ENCODE peak calls at places on chromosome 3, in five cellular contexts. X, L, N, E and S are unnamed samples.

GRCh38 chr3:112653881-112654300 is 12.9 kb upstream of the CCDC80 start:
- DNase-seq in X (peak), L (no peak), N (no peak), E (peak), S (no peak)

GRCh38 chr3:64456674-64457073 is 231.1 kb downstream of the ADAMTS9 start:
- DNase-seq in X (no peak), L (no peak), N (no peak), E (no peak), S (no peak)

GRCh38 chr3:127484601-127485388 is 105.7 kb downstream of the TPRA1 start:
- DNase-seq in X (peak), L (peak), N (no peak), E (peak), S (peak)

GRCh38 chr3:143843607-143844006 is 4.7 kb downstream of the SLC9A9 start:
- DNase-seq in X (no peak), L (no peak), N (no peak), E (no peak), S (no peak)

GRCh38 chr3:159751754-159752153 is 236.9 kb upstream of the IL12A start:
- DNase-seq in X (no peak), L (no peak), N (no peak), E (no peak), S (no peak)

GRCh38 chr3:27713066-27713400 is 9.1 kb downstream of the EOMES start:
- DNase-seq in X (no peak), L (no peak), N (no peak), E (no peak), S (no peak)

GRCh38 chr3:71069797-71070196 is 513.7 kb downstream of the FOXP1 start:
- DNase-seq in X (peak), L (peak), N (peak), E (peak), S (peak)

GRCh38 chr3:127628788-127629456 is at the start of gene PODXL2:
- DNase-seq in X (peak), L (peak), N (peak), E (peak), S (peak)

GRCh38 chr3:179421500-179421899 is 29.8 kb downstream of the GNB4 start:
- DNase-seq in X (peak), L (peak), N (peak), E (peak), S (peak)

GRCh38 chr3:169931747-169932520 is 20.6 kb downstream of the SAMD7 start:
- DNase-seq in X (no peak), L (no peak), N (peak), E (no peak), S (peak)
- H3K4me3 ChIP-seq in X (no peak), L (no peak), N (peak), E (no peak), S (peak)

DNA sequence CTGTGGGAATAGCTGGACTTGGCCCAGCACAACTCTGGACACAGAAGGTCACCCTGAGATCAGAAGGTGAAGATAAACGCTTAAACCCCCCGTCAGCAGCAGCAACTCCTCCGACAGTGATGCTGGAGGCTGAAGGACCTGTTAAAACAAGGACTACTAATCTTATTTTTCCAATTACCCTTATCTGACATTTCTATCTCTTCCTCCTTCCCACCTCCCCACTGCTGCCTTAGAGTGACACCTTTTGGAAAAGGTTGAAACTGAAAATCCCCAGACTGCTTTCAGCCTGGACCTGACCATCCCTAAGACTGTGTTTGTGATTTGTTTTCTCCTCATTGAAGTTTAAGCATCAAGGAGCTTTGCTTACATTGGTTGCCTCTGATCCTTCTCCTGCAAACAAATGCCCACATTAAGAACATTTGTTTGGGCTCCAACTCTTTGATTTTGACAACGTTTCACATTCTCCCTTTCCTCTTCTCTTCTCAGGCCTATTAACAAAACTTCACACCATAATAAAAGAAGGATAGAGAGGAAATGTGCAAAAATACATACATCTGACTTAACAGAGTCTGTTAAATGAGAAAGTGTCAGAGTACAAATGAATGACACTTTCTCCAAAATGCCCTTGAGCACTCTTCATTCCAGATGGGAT is 410.6 kb upstream of the WNT5A start:
- DNase-seq in X (no peak), L (peak), N (peak), E (no peak), S (no peak)
- TF ChIP-seq CTCF in X (no peak), L (peak), N (peak), E (no peak), S (peak)

DNA sequence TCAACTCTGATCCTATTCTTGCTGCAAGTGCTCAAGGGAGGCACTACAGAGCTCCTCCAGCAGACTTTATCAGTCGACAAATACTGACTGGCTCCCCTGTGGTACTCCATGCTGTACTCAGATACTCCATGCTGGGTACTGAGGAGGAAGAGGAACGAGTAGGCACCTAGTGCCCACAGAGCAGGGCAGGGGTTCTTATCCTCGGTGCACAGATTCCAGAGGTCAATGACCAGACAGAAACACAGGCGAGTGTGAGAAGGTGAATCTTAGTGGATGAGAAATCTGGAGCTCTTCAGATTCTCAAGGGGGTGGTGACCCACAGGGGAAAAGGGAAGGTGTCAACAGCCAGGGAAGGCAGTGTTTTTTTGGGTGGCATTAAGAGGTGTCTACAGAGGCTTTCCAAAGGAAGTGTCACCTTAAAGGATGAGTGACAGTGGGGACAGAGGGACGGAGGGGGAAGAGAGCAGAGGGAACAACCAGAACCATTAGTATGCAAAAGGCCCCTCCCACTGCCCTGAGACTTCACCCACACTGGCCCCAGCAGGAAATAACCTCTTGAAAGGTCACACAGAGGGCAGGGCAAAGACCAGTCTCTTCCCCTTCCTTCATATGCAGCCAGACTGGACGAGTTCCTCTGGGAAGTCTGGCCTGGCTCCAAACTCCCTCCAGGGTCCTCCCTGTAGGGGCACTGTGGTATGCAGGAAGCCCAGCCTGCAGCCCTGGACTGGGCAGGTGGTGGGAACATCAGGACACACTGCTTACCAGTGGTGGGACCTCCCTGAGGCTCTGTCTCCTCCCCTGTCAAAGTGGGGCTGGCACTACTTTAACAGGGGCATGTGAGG is 27.5 kb downstream of the CCDC12 start:
- DNase-seq in X (peak), L (no peak), N (no peak), E (no peak), S (peak)
- H3K4me3 ChIP-seq in X (no peak), L (no peak), N (no peak), E (no peak), S (no peak)

DNA sequence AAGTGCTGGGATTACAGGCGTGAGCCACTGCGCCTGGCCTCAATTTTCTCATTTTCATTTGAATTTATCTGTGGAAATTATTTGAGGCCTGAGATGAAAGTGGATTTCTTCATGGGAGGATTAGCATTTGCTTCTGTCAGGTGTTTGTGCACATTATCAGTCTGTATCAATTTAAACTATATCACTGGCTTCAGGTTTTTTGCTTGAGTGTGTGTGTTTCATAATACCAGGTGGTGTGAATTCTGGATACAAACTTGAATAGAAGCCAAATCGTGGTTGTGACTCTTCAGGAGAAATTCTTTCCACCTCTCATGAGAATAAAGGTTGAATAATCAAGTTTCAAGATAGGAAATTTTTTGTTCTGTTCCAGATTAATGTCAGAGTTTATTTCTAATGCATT is 56.4 kb downstream of the CGGBP1 start:
- DNase-seq in X (no peak), L (no peak), N (no peak), E (no peak), S (no peak)
- TF ChIP-seq CTCF in X (no peak), L (no peak), N (no peak), E (no peak), S (no peak)

GRCh38 chr3:105867690-105868449 is 942 bp downstream of the CBLB start:
- DNase-seq in X (no peak), L (no peak), N (no peak), E (peak), S (no peak)

GRCh38 chr3:105869531-105869833 is 670 bp upstream of the CBLB start:
- DNase-seq in X (no peak), L (no peak), N (no peak), E (no peak), S (no peak)

GRCh38 chr3:105869982-105870381 is 1.2 kb upstream of the CBLB start:
- DNase-seq in X (no peak), L (no peak), N (no peak), E (no peak), S (no peak)

GRCh38 chr3:105868450-105868744 is 415 bp downstream of the CBLB start:
- DNase-seq in X (peak), L (peak), N (no peak), E (peak), S (peak)

DNA sequence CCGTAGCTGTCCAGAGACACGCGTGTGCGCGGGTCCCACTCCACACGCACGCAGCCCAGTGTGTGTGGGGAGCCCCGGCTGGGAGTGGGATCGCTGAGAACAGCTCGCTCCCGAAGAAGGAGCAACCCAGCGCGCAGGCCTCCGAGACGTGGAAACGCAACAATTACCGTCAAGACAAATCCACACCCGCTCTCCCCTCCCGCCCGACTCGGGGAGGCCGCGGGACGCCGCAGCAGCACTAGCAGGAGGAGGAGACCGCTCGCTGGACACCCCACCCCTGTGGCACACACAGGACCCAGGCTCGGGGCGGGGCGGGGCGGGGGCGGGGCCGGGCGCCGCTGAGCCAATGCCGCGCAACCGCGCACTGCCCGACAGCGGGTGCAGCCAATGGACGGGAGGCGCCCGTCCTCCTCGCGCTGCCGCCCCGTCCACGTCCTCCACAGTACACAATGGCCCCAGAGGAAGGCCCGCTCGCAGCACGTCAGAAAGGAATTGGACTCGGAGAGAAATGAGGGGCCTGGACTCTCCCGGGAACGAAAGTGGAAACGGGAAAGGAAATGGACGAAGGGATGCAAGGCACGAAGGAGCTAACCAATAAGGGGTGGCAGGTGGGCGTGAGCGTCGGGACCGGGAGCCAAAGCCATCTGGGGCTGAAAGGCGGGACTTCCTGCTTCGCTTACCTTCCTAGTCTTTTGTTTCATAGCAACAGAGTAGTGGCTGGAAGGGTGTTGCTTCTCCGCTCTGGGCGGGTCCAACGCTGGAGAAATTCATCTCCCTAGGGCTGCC is at the start of gene CBLB:
- DNase-seq in X (peak), L (peak), N (peak), E (peak), S (peak)
- H3K4me3 ChIP-seq in X (peak), L (peak), N (peak), E (peak), S (peak)

DNA sequence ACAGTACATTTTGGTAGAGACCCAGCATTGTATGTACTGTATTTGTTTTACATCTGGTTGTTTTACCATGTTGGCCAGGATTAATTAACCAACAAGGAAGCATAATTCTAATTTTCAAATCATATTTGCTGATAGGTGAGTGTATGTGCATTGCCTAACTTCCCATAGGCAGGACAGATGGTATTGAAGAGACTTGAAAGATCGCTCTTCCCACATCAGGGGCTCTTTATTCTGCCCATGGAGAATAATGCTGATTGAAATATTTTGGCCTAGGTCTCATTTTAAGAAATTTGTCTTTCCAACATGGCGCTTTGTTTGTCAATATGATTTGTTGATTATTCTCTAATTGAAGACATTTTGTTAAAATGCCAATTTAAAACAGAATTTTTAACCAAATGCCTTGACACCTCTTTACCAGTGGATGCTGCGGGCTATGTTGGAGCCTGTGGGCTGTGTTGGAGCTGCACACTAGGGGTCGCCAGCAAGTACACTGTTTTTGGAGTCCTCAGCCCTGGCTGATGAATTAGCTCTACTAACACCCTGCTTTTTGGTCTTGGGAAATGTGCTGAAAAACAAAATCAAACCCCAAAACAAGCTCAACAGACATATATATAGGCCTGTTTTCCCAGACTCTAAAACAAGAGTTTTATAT is 5.3 kb downstream of the P2RY12 start:
- DNase-seq in X (peak), L (peak), N (peak), E (peak), S (peak)
- TF ChIP-seq CTCF in X (peak), L (peak), N (peak), E (peak), S (peak)

GRCh38 chr3:80043226-80043625 is 275.4 kb upstream of the ROBO1 start:
- DNase-seq in X (no peak), L (no peak), N (no peak), E (no peak), S (no peak)

GRCh38 chr3:80035021-80035420 is 267.2 kb upstream of the ROBO1 start:
- DNase-seq in X (no peak), L (no peak), N (no peak), E (no peak), S (no peak)

GRCh38 chr3:80040113-80040512 is 272.3 kb upstream of the ROBO1 start:
- DNase-seq in X (no peak), L (no peak), N (no peak), E (no peak), S (no peak)
- H3K4me3 ChIP-seq in X (no peak), L (no peak), N (no peak), E (no peak), S (no peak)

GRCh38 chr3:47163990-47164848 is at the start of gene SETD2:
- DNase-seq in X (peak), L (peak), N (peak), E (peak), S (peak)
- TF ChIP-seq CTCF in X (peak), L (peak), N (peak), E (peak), S (peak)

DNA sequence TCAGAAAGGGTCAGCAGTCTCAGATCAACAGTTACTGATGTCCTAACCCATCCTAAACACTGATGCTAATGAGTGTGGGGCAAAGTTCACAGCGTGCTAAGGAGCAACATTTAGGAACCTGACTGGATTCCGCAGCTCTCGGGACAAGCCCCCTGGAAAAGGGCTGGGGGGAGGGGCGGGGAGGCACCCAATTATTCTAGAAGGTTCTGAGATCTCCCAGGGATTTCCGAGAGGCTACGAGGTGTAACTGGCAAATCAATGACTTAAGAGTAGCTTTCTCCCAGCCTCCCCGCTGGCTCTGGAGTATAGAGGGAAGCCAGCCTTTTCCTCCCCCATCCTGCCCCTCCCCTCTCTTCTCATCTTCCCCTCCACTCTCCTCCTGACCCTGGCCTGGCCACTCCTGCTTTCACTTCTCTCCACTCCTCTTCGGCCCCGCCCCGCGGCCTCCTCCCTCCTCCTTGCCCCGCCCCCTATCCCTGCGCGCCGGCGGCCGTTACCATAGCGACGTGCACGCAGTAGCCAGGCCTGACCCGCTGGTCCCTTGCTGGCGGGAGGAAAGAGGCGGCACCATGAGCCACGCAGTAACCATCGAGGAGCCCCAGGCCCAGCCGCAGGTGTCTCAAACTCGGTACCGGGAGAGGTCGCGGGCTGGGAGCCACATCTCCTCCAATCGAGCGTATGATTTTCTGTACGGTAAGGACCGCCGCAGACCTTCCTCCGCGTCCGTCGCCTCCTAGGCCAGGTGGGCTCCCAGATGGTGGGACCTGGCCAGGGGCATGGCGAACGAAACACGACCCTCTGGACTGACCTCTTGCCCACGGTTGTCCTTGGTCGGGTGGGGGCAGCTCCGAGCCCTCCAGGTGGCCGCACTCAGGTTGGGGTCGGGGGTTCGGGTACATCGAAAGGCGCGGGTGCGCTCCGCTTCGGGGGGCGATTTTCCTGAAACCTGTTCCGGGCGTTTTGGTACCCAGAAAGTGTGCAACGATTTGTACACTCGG is at the start of gene CFAP91:
- DNase-seq in X (peak), L (peak), N (no peak), E (peak), S (peak)
- H3K4me3 ChIP-seq in X (peak), L (peak), N (no peak), E (peak), S (peak)

GRCh38 chr3:58331593-58332152 is 1.0 kb upstream of the PXK start:
- DNase-seq in X (no peak), L (no peak), N (no peak), E (no peak), S (no peak)

GRCh38 chr3:58335432-58335947 is 2.8 kb downstream of the PXK start:
- DNase-seq in X (no peak), L (no peak), N (no peak), E (no peak), S (no peak)

GRCh38 chr3:58334013-58334321 is 1.3 kb downstream of the PXK start:
- DNase-seq in X (no peak), L (no peak), N (no peak), E (no peak), S (no peak)

GRCh38 chr3:58332575-58333179 is at the start of gene PXK:
- DNase-seq in X (peak), L (peak), N (peak), E (peak), S (peak)

DNA sequence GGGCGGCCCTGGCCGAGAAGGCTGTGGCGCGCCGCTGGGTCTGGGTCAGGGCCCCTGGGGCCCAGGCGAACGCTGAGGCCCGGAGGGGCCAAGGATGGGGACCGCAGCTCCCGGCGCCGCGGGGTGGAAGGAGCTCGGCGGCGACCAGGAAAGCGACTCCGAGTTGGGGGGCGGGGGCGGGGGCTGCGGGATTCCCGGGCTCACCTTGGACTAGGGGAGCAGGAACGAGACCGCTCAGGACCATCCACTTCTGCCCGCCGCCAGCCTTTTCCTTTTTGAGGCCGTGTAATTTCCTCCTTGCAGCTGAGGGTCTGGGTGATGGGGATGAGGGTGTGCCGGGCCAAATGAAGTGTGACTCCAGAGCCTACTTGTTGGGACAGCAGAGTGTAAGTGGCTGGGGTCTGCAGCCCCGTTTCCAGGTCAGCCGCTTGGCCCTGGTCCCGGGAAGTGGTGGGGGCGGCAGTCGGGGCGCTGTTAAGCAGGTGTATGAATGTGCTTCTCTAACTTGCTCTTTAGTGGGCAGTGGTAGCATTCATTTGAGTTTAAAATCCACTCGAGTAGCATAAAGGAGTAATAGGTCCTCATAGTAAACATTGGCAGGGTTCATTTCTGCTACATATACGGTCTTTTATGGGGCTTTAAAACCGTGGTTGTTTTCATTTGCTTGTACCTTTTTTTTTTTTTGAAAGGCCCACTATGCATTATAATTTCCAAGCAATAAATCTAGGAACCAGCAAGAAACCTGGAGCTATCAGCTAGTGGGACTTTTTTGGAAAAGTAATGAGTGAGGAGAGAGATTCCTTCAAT is 717 bp downstream of the PXK start:
- DNase-seq in X (peak), L (peak), N (peak), E (peak), S (peak)
- TF ChIP-seq CTCF in X (no peak), L (no peak), N (peak), E (peak), S (peak)